ENCODE peak calls at places on chromosomes 6 and 20, in eight cellular contexts. One of them, this sample, is unnamed.

GRCh38 chr6:94050515-94050914 is 631.2 kb upstream of the EPHA7 start:
- DNase-seq in effector CD4-positive, alpha-beta T cell: no peak
- DNase-seq in cardiac fibroblast: no peak
- DNase-seq in upper lobe of right lung: no peak
- DNase-seq in caudate nucleus: no peak
- DNase-seq in NCI-H345: no peak
- DNase-seq in stimulated activated CD4-positive, alpha-beta T cell treated with anti-CD3 and anti-CD28 coated beads, Interleukin-4, amount 100 ng/mL, for 48 hours: no peak
- DNase-seq in kidney glomerular epithelial cell: no peak
- DNase-seq in this sample: no peak

GRCh38 chr6:32685603-32686002 is 19.1 kb upstream of the HLA-DQB1 start:
- DNase-seq in effector CD4-positive, alpha-beta T cell: peak; percentile 21
- DNase-seq in cardiac fibroblast: no peak
- DNase-seq in upper lobe of right lung: no peak
- DNase-seq in caudate nucleus: no peak
- DNase-seq in NCI-H345: no peak
- DNase-seq in stimulated activated CD4-positive, alpha-beta T cell treated with anti-CD3 and anti-CD28 coated beads, Interleukin-4, amount 100 ng/mL, for 48 hours: no peak
- DNase-seq in kidney glomerular epithelial cell: no peak
- DNase-seq in this sample: no peak

GRCh38 chr6:38640216-38640909 is 634 bp upstream of the BTBD9 start:
- DNase-seq in effector CD4-positive, alpha-beta T cell: no peak
- DNase-seq in cardiac fibroblast: peak; percentile 10
- DNase-seq in upper lobe of right lung: peak; percentile 64
- DNase-seq in caudate nucleus: no peak
- DNase-seq in NCI-H345: no peak
- DNase-seq in stimulated activated CD4-positive, alpha-beta T cell treated with anti-CD3 and anti-CD28 coated beads, Interleukin-4, amount 100 ng/mL, for 48 hours: no peak
- DNase-seq in kidney glomerular epithelial cell: no peak
- DNase-seq in this sample: peak; percentile 37

GRCh38 chr20:4283011-4283410 is 267.7 kb upstream of the RNF24 start:
- DNase-seq in effector CD4-positive, alpha-beta T cell: no peak
- DNase-seq in cardiac fibroblast: no peak
- DNase-seq in upper lobe of right lung: no peak
- DNase-seq in caudate nucleus: no peak
- DNase-seq in NCI-H345: no peak
- DNase-seq in stimulated activated CD4-positive, alpha-beta T cell treated with anti-CD3 and anti-CD28 coated beads, Interleukin-4, amount 100 ng/mL, for 48 hours: no peak
- DNase-seq in kidney glomerular epithelial cell: no peak
- DNase-seq in this sample: no peak

GRCh38 chr6:158536891-158537798 is 22.7 kb upstream of the TMEM181 start:
- DNase-seq in effector CD4-positive, alpha-beta T cell: no peak
- DNase-seq in cardiac fibroblast: no peak
- DNase-seq in upper lobe of right lung: peak; percentile 72
- DNase-seq in caudate nucleus: peak; percentile 38
- DNase-seq in NCI-H345: peak; percentile 85
- DNase-seq in stimulated activated CD4-positive, alpha-beta T cell treated with anti-CD3 and anti-CD28 coated beads, Interleukin-4, amount 100 ng/mL, for 48 hours: no peak
- DNase-seq in kidney glomerular epithelial cell: no peak
- DNase-seq in this sample: no peak

GRCh38 chr6:113620372-113620771 is 236.8 kb upstream of the MARCKS start:
- DNase-seq in effector CD4-positive, alpha-beta T cell: no peak
- DNase-seq in cardiac fibroblast: no peak
- DNase-seq in upper lobe of right lung: no peak
- DNase-seq in caudate nucleus: no peak
- DNase-seq in NCI-H345: no peak
- DNase-seq in stimulated activated CD4-positive, alpha-beta T cell treated with anti-CD3 and anti-CD28 coated beads, Interleukin-4, amount 100 ng/mL, for 48 hours: no peak
- DNase-seq in kidney glomerular epithelial cell: no peak
- DNase-seq in this sample: no peak

GRCh38 chr6:408599-409102 is 17.1 kb downstream of the IRF4 start:
- DNase-seq in effector CD4-positive, alpha-beta T cell: no peak
- DNase-seq in cardiac fibroblast: peak; percentile 56
- DNase-seq in upper lobe of right lung: peak; percentile 86
- DNase-seq in caudate nucleus: no peak
- DNase-seq in NCI-H345: no peak
- DNase-seq in stimulated activated CD4-positive, alpha-beta T cell treated with anti-CD3 and anti-CD28 coated beads, Interleukin-4, amount 100 ng/mL, for 48 hours: no peak
- DNase-seq in kidney glomerular epithelial cell: no peak
- DNase-seq in this sample: peak; percentile 88

GRCh38 chr6:84588697-84589080 is 175.7 kb downstream of the TBX18 start:
- DNase-seq in effector CD4-positive, alpha-beta T cell: no peak
- DNase-seq in cardiac fibroblast: no peak
- DNase-seq in upper lobe of right lung: no peak
- DNase-seq in caudate nucleus: no peak
- DNase-seq in NCI-H345: no peak
- DNase-seq in stimulated activated CD4-positive, alpha-beta T cell treated with anti-CD3 and anti-CD28 coated beads, Interleukin-4, amount 100 ng/mL, for 48 hours: no peak
- DNase-seq in kidney glomerular epithelial cell: no peak
- DNase-seq in this sample: peak; percentile 26

GRCh38 chr20:24670341-24670821 is 201.0 kb downstream of the SYNDIG1 start:
- DNase-seq in effector CD4-positive, alpha-beta T cell: no peak
- DNase-seq in cardiac fibroblast: no peak
- DNase-seq in upper lobe of right lung: peak; percentile 43
- DNase-seq in caudate nucleus: no peak
- DNase-seq in NCI-H345: no peak
- DNase-seq in stimulated activated CD4-positive, alpha-beta T cell treated with anti-CD3 and anti-CD28 coated beads, Interleukin-4, amount 100 ng/mL, for 48 hours: no peak
- DNase-seq in kidney glomerular epithelial cell: no peak
- DNase-seq in this sample: no peak

GRCh38 chr6:16405349-16405865 is 167.0 kb downstream of the GMPR start:
- DNase-seq in effector CD4-positive, alpha-beta T cell: no peak
- DNase-seq in cardiac fibroblast: no peak
- DNase-seq in upper lobe of right lung: no peak
- DNase-seq in caudate nucleus: no peak
- DNase-seq in NCI-H345: no peak
- DNase-seq in stimulated activated CD4-positive, alpha-beta T cell treated with anti-CD3 and anti-CD28 coated beads, Interleukin-4, amount 100 ng/mL, for 48 hours: no peak
- DNase-seq in kidney glomerular epithelial cell: no peak
- DNase-seq in this sample: no peak

GRCh38 chr20:58557713-58558335 is 42.6 kb upstream of the APCDD1L start:
- DNase-seq in effector CD4-positive, alpha-beta T cell: no peak
- DNase-seq in cardiac fibroblast: no peak
- DNase-seq in upper lobe of right lung: no peak
- DNase-seq in caudate nucleus: no peak
- DNase-seq in NCI-H345: no peak
- DNase-seq in stimulated activated CD4-positive, alpha-beta T cell treated with anti-CD3 and anti-CD28 coated beads, Interleukin-4, amount 100 ng/mL, for 48 hours: no peak
- DNase-seq in kidney glomerular epithelial cell: no peak
- DNase-seq in this sample: no peak

GRCh38 chr20:24102290-24102689 is 113.7 kb upstream of the GGTLC1 start:
- DNase-seq in effector CD4-positive, alpha-beta T cell: no peak
- DNase-seq in cardiac fibroblast: peak; percentile 24
- DNase-seq in upper lobe of right lung: no peak
- DNase-seq in caudate nucleus: no peak
- DNase-seq in NCI-H345: no peak
- DNase-seq in stimulated activated CD4-positive, alpha-beta T cell treated with anti-CD3 and anti-CD28 coated beads, Interleukin-4, amount 100 ng/mL, for 48 hours: no peak
- DNase-seq in kidney glomerular epithelial cell: no peak
- DNase-seq in this sample: peak; percentile 77

GRCh38 chr6:163165922-163166321 is 248.6 kb upstream of the QKI start:
- DNase-seq in effector CD4-positive, alpha-beta T cell: no peak
- DNase-seq in cardiac fibroblast: no peak
- DNase-seq in upper lobe of right lung: no peak
- DNase-seq in caudate nucleus: peak; percentile 78
- DNase-seq in NCI-H345: no peak
- DNase-seq in stimulated activated CD4-positive, alpha-beta T cell treated with anti-CD3 and anti-CD28 coated beads, Interleukin-4, amount 100 ng/mL, for 48 hours: no peak
- DNase-seq in kidney glomerular epithelial cell: no peak
- DNase-seq in this sample: no peak

GRCh38 chr20:35595901-35596300 is 19.7 kb upstream of the SPAG4 start:
- DNase-seq in effector CD4-positive, alpha-beta T cell: no peak
- DNase-seq in cardiac fibroblast: no peak
- DNase-seq in upper lobe of right lung: no peak
- DNase-seq in caudate nucleus: no peak
- DNase-seq in NCI-H345: no peak
- DNase-seq in stimulated activated CD4-positive, alpha-beta T cell treated with anti-CD3 and anti-CD28 coated beads, Interleukin-4, amount 100 ng/mL, for 48 hours: no peak
- DNase-seq in kidney glomerular epithelial cell: no peak
- DNase-seq in this sample: no peak

GRCh38 chr6:119881416-119881815 is 531.9 kb upstream of the MAN1A1 start:
- DNase-seq in effector CD4-positive, alpha-beta T cell: no peak
- DNase-seq in cardiac fibroblast: peak; percentile 33
- DNase-seq in upper lobe of right lung: no peak
- DNase-seq in caudate nucleus: no peak
- DNase-seq in NCI-H345: no peak
- DNase-seq in stimulated activated CD4-positive, alpha-beta T cell treated with anti-CD3 and anti-CD28 coated beads, Interleukin-4, amount 100 ng/mL, for 48 hours: no peak
- DNase-seq in kidney glomerular epithelial cell: no peak
- DNase-seq in this sample: no peak

GRCh38 chr20:50886184-50886790 is 45.0 kb downstream of the ADNP start:
- DNase-seq in effector CD4-positive, alpha-beta T cell: no peak
- DNase-seq in cardiac fibroblast: no peak
- DNase-seq in upper lobe of right lung: no peak
- DNase-seq in caudate nucleus: no peak
- DNase-seq in NCI-H345: no peak
- DNase-seq in stimulated activated CD4-positive, alpha-beta T cell treated with anti-CD3 and anti-CD28 coated beads, Interleukin-4, amount 100 ng/mL, for 48 hours: no peak
- DNase-seq in kidney glomerular epithelial cell: no peak
- DNase-seq in this sample: no peak

GRCh38 chr6:106005954-106006353 is 80.2 kb upstream of the PRDM1 start:
- DNase-seq in effector CD4-positive, alpha-beta T cell: no peak
- DNase-seq in cardiac fibroblast: no peak
- DNase-seq in upper lobe of right lung: no peak
- DNase-seq in caudate nucleus: no peak
- DNase-seq in NCI-H345: no peak
- DNase-seq in stimulated activated CD4-positive, alpha-beta T cell treated with anti-CD3 and anti-CD28 coated beads, Interleukin-4, amount 100 ng/mL, for 48 hours: no peak
- DNase-seq in kidney glomerular epithelial cell: no peak
- DNase-seq in this sample: no peak

GRCh38 chr20:56088381-56088780 is 83.1 kb upstream of the CBLN4 start:
- DNase-seq in effector CD4-positive, alpha-beta T cell: no peak
- DNase-seq in cardiac fibroblast: no peak
- DNase-seq in upper lobe of right lung: no peak
- DNase-seq in caudate nucleus: peak; percentile 32
- DNase-seq in NCI-H345: no peak
- DNase-seq in stimulated activated CD4-positive, alpha-beta T cell treated with anti-CD3 and anti-CD28 coated beads, Interleukin-4, amount 100 ng/mL, for 48 hours: no peak
- DNase-seq in kidney glomerular epithelial cell: no peak
- DNase-seq in this sample: no peak

GRCh38 chr20:24368253-24368652 is 101.2 kb upstream of the SYNDIG1 start:
- DNase-seq in effector CD4-positive, alpha-beta T cell: no peak
- DNase-seq in cardiac fibroblast: no peak
- DNase-seq in upper lobe of right lung: no peak
- DNase-seq in caudate nucleus: no peak
- DNase-seq in NCI-H345: no peak
- DNase-seq in stimulated activated CD4-positive, alpha-beta T cell treated with anti-CD3 and anti-CD28 coated beads, Interleukin-4, amount 100 ng/mL, for 48 hours: no peak
- DNase-seq in kidney glomerular epithelial cell: no peak
- DNase-seq in this sample: no peak

GRCh38 chr6:14738933-14739332 is 506.9 kb upstream of the JARID2 start:
- DNase-seq in effector CD4-positive, alpha-beta T cell: no peak
- DNase-seq in cardiac fibroblast: no peak
- DNase-seq in upper lobe of right lung: no peak
- DNase-seq in caudate nucleus: no peak
- DNase-seq in NCI-H345: no peak
- DNase-seq in stimulated activated CD4-positive, alpha-beta T cell treated with anti-CD3 and anti-CD28 coated beads, Interleukin-4, amount 100 ng/mL, for 48 hours: no peak
- DNase-seq in kidney glomerular epithelial cell: no peak
- DNase-seq in this sample: no peak

GRCh38 chr6:108719477-108719876 is 128.7 kb upstream of the ARMC2 start:
- DNase-seq in effector CD4-positive, alpha-beta T cell: no peak
- DNase-seq in cardiac fibroblast: no peak
- DNase-seq in upper lobe of right lung: no peak
- DNase-seq in caudate nucleus: no peak
- DNase-seq in NCI-H345: no peak
- DNase-seq in stimulated activated CD4-positive, alpha-beta T cell treated with anti-CD3 and anti-CD28 coated beads, Interleukin-4, amount 100 ng/mL, for 48 hours: no peak
- DNase-seq in kidney glomerular epithelial cell: no peak
- DNase-seq in this sample: no peak

GRCh38 chr20:40192083-40192482 is 497.0 kb downstream of the MAFB start:
- DNase-seq in effector CD4-positive, alpha-beta T cell: no peak
- DNase-seq in cardiac fibroblast: no peak
- DNase-seq in upper lobe of right lung: no peak
- DNase-seq in caudate nucleus: no peak
- DNase-seq in NCI-H345: no peak
- DNase-seq in stimulated activated CD4-positive, alpha-beta T cell treated with anti-CD3 and anti-CD28 coated beads, Interleukin-4, amount 100 ng/mL, for 48 hours: no peak
- DNase-seq in kidney glomerular epithelial cell: no peak
- DNase-seq in this sample: no peak

GRCh38 chr6:166553563-166554271 is 32.8 kb downstream of the RAMACL start:
- DNase-seq in effector CD4-positive, alpha-beta T cell: no peak
- DNase-seq in cardiac fibroblast: peak; percentile 94
- DNase-seq in upper lobe of right lung: no peak
- DNase-seq in caudate nucleus: no peak
- DNase-seq in NCI-H345: no peak
- DNase-seq in stimulated activated CD4-positive, alpha-beta T cell treated with anti-CD3 and anti-CD28 coated beads, Interleukin-4, amount 100 ng/mL, for 48 hours: no peak
- DNase-seq in kidney glomerular epithelial cell: peak; percentile 1
- DNase-seq in this sample: no peak

GRCh38 chr6:2853766-2854393 is 12.2 kb upstream of the SERPINB1 start:
- DNase-seq in effector CD4-positive, alpha-beta T cell: peak; percentile 70
- DNase-seq in cardiac fibroblast: peak; percentile 94
- DNase-seq in upper lobe of right lung: no peak
- DNase-seq in caudate nucleus: no peak
- DNase-seq in NCI-H345: no peak
- DNase-seq in stimulated activated CD4-positive, alpha-beta T cell treated with anti-CD3 and anti-CD28 coated beads, Interleukin-4, amount 100 ng/mL, for 48 hours: peak; percentile 84
- DNase-seq in kidney glomerular epithelial cell: peak; percentile 70
- DNase-seq in this sample: peak; percentile 63

GRCh38 chr20:37690626-37691369 is 3.0 kb upstream of the CTNNBL1 start:
- DNase-seq in effector CD4-positive, alpha-beta T cell: no peak
- DNase-seq in cardiac fibroblast: no peak
- DNase-seq in upper lobe of right lung: no peak
- DNase-seq in caudate nucleus: no peak
- DNase-seq in NCI-H345: no peak
- DNase-seq in stimulated activated CD4-positive, alpha-beta T cell treated with anti-CD3 and anti-CD28 coated beads, Interleukin-4, amount 100 ng/mL, for 48 hours: no peak
- DNase-seq in kidney glomerular epithelial cell: no peak
- DNase-seq in this sample: no peak

GRCh38 chr6:109006818-109007217 is 87.8 kb downstream of the SESN1 start:
- DNase-seq in effector CD4-positive, alpha-beta T cell: no peak
- DNase-seq in cardiac fibroblast: no peak
- DNase-seq in upper lobe of right lung: no peak
- DNase-seq in caudate nucleus: no peak
- DNase-seq in NCI-H345: no peak
- DNase-seq in stimulated activated CD4-positive, alpha-beta T cell treated with anti-CD3 and anti-CD28 coated beads, Interleukin-4, amount 100 ng/mL, for 48 hours: no peak
- DNase-seq in kidney glomerular epithelial cell: no peak
- DNase-seq in this sample: no peak

GRCh38 chr6:68642081-68642480 is 7.0 kb downstream of the ADGRB3 start:
- DNase-seq in effector CD4-positive, alpha-beta T cell: no peak
- DNase-seq in cardiac fibroblast: no peak
- DNase-seq in upper lobe of right lung: no peak
- DNase-seq in caudate nucleus: no peak
- DNase-seq in NCI-H345: no peak
- DNase-seq in stimulated activated CD4-positive, alpha-beta T cell treated with anti-CD3 and anti-CD28 coated beads, Interleukin-4, amount 100 ng/mL, for 48 hours: no peak
- DNase-seq in kidney glomerular epithelial cell: no peak
- DNase-seq in this sample: no peak

GRCh38 chr20:63580796-63581461 is 6.9 kb upstream of the HELZ2 start:
- DNase-seq in effector CD4-positive, alpha-beta T cell: peak; percentile 54
- DNase-seq in cardiac fibroblast: peak; percentile 60
- DNase-seq in upper lobe of right lung: no peak
- DNase-seq in caudate nucleus: peak; percentile 11
- DNase-seq in NCI-H345: peak; percentile 23
- DNase-seq in stimulated activated CD4-positive, alpha-beta T cell treated with anti-CD3 and anti-CD28 coated beads, Interleukin-4, amount 100 ng/mL, for 48 hours: peak; percentile 48
- DNase-seq in kidney glomerular epithelial cell: peak; percentile 75
- DNase-seq in this sample: peak; percentile 74

GRCh38 chr6:7156666-7157278 is 49.0 kb downstream of the RREB1 start:
- DNase-seq in effector CD4-positive, alpha-beta T cell: no peak
- DNase-seq in cardiac fibroblast: peak; percentile 88
- DNase-seq in upper lobe of right lung: no peak
- DNase-seq in caudate nucleus: no peak
- DNase-seq in NCI-H345: no peak
- DNase-seq in stimulated activated CD4-positive, alpha-beta T cell treated with anti-CD3 and anti-CD28 coated beads, Interleukin-4, amount 100 ng/mL, for 48 hours: no peak
- DNase-seq in kidney glomerular epithelial cell: no peak
- DNase-seq in this sample: no peak

GRCh38 chr6:156175971-156176421 is 601.2 kb upstream of the ARID1B start:
- DNase-seq in effector CD4-positive, alpha-beta T cell: no peak
- DNase-seq in cardiac fibroblast: no peak
- DNase-seq in upper lobe of right lung: no peak
- DNase-seq in caudate nucleus: no peak
- DNase-seq in NCI-H345: peak; percentile 83
- DNase-seq in stimulated activated CD4-positive, alpha-beta T cell treated with anti-CD3 and anti-CD28 coated beads, Interleukin-4, amount 100 ng/mL, for 48 hours: no peak
- DNase-seq in kidney glomerular epithelial cell: peak; percentile 10
- DNase-seq in this sample: peak; percentile 31

GRCh38 chr6:2725999-2726567 is 24.6 kb downstream of the MYLK4 start:
- DNase-seq in effector CD4-positive, alpha-beta T cell: no peak
- DNase-seq in cardiac fibroblast: peak; percentile 74
- DNase-seq in upper lobe of right lung: no peak
- DNase-seq in caudate nucleus: no peak
- DNase-seq in NCI-H345: no peak
- DNase-seq in stimulated activated CD4-positive, alpha-beta T cell treated with anti-CD3 and anti-CD28 coated beads, Interleukin-4, amount 100 ng/mL, for 48 hours: no peak
- DNase-seq in kidney glomerular epithelial cell: no peak
- DNase-seq in this sample: peak; percentile 87

GRCh38 chr20:2820084-2820895 is 4.1 kb downstream of the TMEM239 start:
- DNase-seq in effector CD4-positive, alpha-beta T cell: no peak
- DNase-seq in cardiac fibroblast: peak; percentile 27
- DNase-seq in upper lobe of right lung: peak; percentile 48
- DNase-seq in caudate nucleus: no peak
- DNase-seq in NCI-H345: no peak
- DNase-seq in stimulated activated CD4-positive, alpha-beta T cell treated with anti-CD3 and anti-CD28 coated beads, Interleukin-4, amount 100 ng/mL, for 48 hours: no peak
- DNase-seq in kidney glomerular epithelial cell: no peak
- DNase-seq in this sample: no peak

GRCh38 chr20:6440087-6440799 is 317.4 kb upstream of the FERMT1 start:
- DNase-seq in effector CD4-positive, alpha-beta T cell: no peak
- DNase-seq in cardiac fibroblast: no peak
- DNase-seq in upper lobe of right lung: no peak
- DNase-seq in caudate nucleus: no peak
- DNase-seq in NCI-H345: no peak
- DNase-seq in stimulated activated CD4-positive, alpha-beta T cell treated with anti-CD3 and anti-CD28 coated beads, Interleukin-4, amount 100 ng/mL, for 48 hours: no peak
- DNase-seq in kidney glomerular epithelial cell: no peak
- DNase-seq in this sample: no peak

GRCh38 chr6:31170600-31170881 is at the start of gene POU5F1:
- DNase-seq in effector CD4-positive, alpha-beta T cell: no peak
- DNase-seq in cardiac fibroblast: no peak
- DNase-seq in upper lobe of right lung: no peak
- DNase-seq in caudate nucleus: no peak
- DNase-seq in NCI-H345: no peak
- DNase-seq in stimulated activated CD4-positive, alpha-beta T cell treated with anti-CD3 and anti-CD28 coated beads, Interleukin-4, amount 100 ng/mL, for 48 hours: no peak
- DNase-seq in kidney glomerular epithelial cell: no peak
- DNase-seq in this sample: no peak